ENCODE peak calls at places on chromosomes 3 and 15, in four cellular contexts. J, M, V and Q are unnamed samples.

GRCh38 chr3:31562525-31562924 is 29.8 kb downstream of the STT3B start:
- DNase-seq in J (peak; percentile 87), M (peak; percentile 43), V (peak; percentile 49), Q (no peak)

GRCh38 chr3:70856414-70857162 is 544.1 kb upstream of the MDFIC2 start:
- DNase-seq in J (no peak), M (no peak), V (peak; percentile 72), Q (no peak)

GRCh38 chr3:46348811-46349482 is 5.0 kb upstream of the CCR2 start:
- DNase-seq in J (no peak), M (no peak), V (peak; percentile 64), Q (no peak)

GRCh38 chr15:89904519-89904918 is 8.2 kb downstream of the ARPIN start:
- DNase-seq in J (no peak), M (no peak), V (no peak), Q (peak; percentile 53)

GRCh38 chr15:64502537-64502936 is 42.2 kb downstream of the ZNF609 start:
- DNase-seq in J (no peak), M (no peak), V (peak; percentile 6), Q (no peak)

GRCh38 chr3:149382091-149382467 is 4.6 kb upstream of the TM4SF1 start:
- DNase-seq in J (no peak), M (no peak), V (peak; percentile 61), Q (no peak)

GRCh38 chr3:126216416-126216815 is 36.0 kb upstream of the ALDH1L1 start:
- DNase-seq in J (no peak), M (no peak), V (peak; percentile 85), Q (no peak)

GRCh38 chr3:52537726-52538421 is 1.5 kb downstream of the UQCC5 start:
- DNase-seq in J (peak; percentile 35), M (no peak), V (no peak), Q (no peak)

GRCh38 chr15:31545257-31545656 is 218.6 kb downstream of the KLF13 start:
- DNase-seq in J (no peak), M (no peak), V (no peak), Q (no peak)

GRCh38 chr3:169880565-169881250 is 11.0 kb upstream of the LRRC31 start:
- DNase-seq in J (no peak), M (no peak), V (no peak), Q (no peak)

GRCh38 chr3:123818324-123818920 is 65.7 kb downstream of the MYLK start:
- DNase-seq in J (no peak), M (no peak), V (no peak), Q (no peak)

GRCh38 chr15:95371664-95372063 is 958.8 kb upstream of the NR2F2 start:
- DNase-seq in J (no peak), M (no peak), V (no peak), Q (no peak)

GRCh38 chr3:183578179-183578578 is 22.7 kb upstream of the KLHL6 start:
- DNase-seq in J (no peak), M (no peak), V (no peak), Q (no peak)

GRCh38 chr3:54127499-54128056 is 5.2 kb downstream of the CACNA2D3 start:
- DNase-seq in J (no peak), M (no peak), V (no peak), Q (no peak)

GRCh38 chr15:57910672-57911071 is 154.8 kb downstream of the ALDH1A2 start:
- DNase-seq in J (no peak), M (no peak), V (no peak), Q (no peak)

GRCh38 chr3:183385698-183386590 is 42.5 kb downstream of the MCF2L2 start:
- DNase-seq in J (peak; percentile 72), M (no peak), V (peak; percentile 78), Q (no peak)

GRCh38 chr3:188353409-188353808 is 199.5 kb downstream of the LPP start:
- DNase-seq in J (no peak), M (no peak), V (no peak), Q (no peak)

GRCh38 chr3:157064402-157064801 is 95.5 kb downstream of the CCNL1 start:
- DNase-seq in J (no peak), M (no peak), V (no peak), Q (no peak)

GRCh38 chr3:112786002-112786590 is 60.6 kb downstream of the CD200R1L start:
- DNase-seq in J (no peak), M (no peak), V (peak; percentile 75), Q (no peak)

GRCh38 chr3:187044871-187045552 is 94.3 kb downstream of the RPL39L start:
- DNase-seq in J (no peak), M (peak; percentile 77), V (no peak), Q (peak; percentile 77)

GRCh38 chr3:113070226-113071220 is 79.7 kb downstream of the GTPBP8 start:
- DNase-seq in J (no peak), M (no peak), V (peak; percentile 35), Q (no peak)

GRCh38 chr3:100261481-100261903 is 700 bp downstream of the TBC1D23 start:
- DNase-seq in J (no peak), M (no peak), V (no peak), Q (no peak)

GRCh38 chr3:57383421-57383820 is 90.9 kb upstream of the ASB14 start:
- DNase-seq in J (no peak), M (no peak), V (no peak), Q (no peak)

GRCh38 chr15:64624242-64624641 is 151.1 kb downstream of the RBPMS2 start:
- DNase-seq in J (no peak), M (no peak), V (no peak), Q (no peak)

GRCh38 chr3:24579008-24579407 is 84.4 kb upstream of the THRB start:
- DNase-seq in J (no peak), M (no peak), V (no peak), Q (no peak)

GRCh38 chr15:39860200-39860599 is 59.9 kb downstream of the GPR176 start:
- DNase-seq in J (no peak), M (no peak), V (no peak), Q (no peak)

GRCh38 chr3:134879991-134880390 is 84.9 kb downstream of the EPHB1 start:
- DNase-seq in J (no peak), M (no peak), V (no peak), Q (no peak)

GRCh38 chr15:83698294-83698693 is 44.4 kb downstream of the ADAMTSL3 start:
- DNase-seq in J (no peak), M (no peak), V (no peak), Q (peak; percentile 69)

GRCh38 chr3:107767897-107768605 is 245.3 kb downstream of the BBX start:
- DNase-seq in J (no peak), M (no peak), V (no peak), Q (peak; percentile 49)

GRCh38 chr3:125186800-125187598 is 25.5 kb downstream of the SLC12A8 start:
- DNase-seq in J (peak; percentile 52), M (no peak), V (no peak), Q (no peak)

GRCh38 chr3:71299160-71299559 is 284.4 kb downstream of the FOXP1 start:
- DNase-seq in J (no peak), M (no peak), V (no peak), Q (no peak)

GRCh38 chr3:177419904-177420601 is 222.8 kb upstream of the TBL1XR1 start:
- DNase-seq in J (no peak), M (no peak), V (no peak), Q (no peak)

GRCh38 chr15:100167884-100168375 is 173.8 kb downstream of the ADAMTS17 start:
- DNase-seq in J (no peak), M (no peak), V (no peak), Q (peak; percentile 57)

GRCh38 chr3:47663630-47664240 is 85.1 kb upstream of the CSPG5 start:
- DNase-seq in J (no peak), M (no peak), V (no peak), Q (peak; percentile 52)

GRCh38 chr15:91942676-91943417 is 89.3 kb downstream of the SLCO3A1 start:
- DNase-seq in J (no peak), M (peak; percentile 80), V (peak; percentile 70), Q (peak; percentile 87)
- H3K4me1 ChIP-seq in J (peaks cover 20% of the 10 kb centered on the region), M (peaks cover 42% of the 10 kb centered on the region), V (no peaks in the 10 kb centered on the region), Q (peaks cover 47% of the 10 kb centered on the region)

GRCh38 chr15:78365931-78366330 is 25.8 kb downstream of the CRABP1 start:
- DNase-seq in J (no peak), M (peak; percentile 73), V (no peak), Q (peak; percentile 27)
- H3K4me3 ChIP-seq in J (no peak overlapping the region), M (no peak overlapping the region), V (no peak overlapping the region), Q (no peak overlapping the region)

DNA sequence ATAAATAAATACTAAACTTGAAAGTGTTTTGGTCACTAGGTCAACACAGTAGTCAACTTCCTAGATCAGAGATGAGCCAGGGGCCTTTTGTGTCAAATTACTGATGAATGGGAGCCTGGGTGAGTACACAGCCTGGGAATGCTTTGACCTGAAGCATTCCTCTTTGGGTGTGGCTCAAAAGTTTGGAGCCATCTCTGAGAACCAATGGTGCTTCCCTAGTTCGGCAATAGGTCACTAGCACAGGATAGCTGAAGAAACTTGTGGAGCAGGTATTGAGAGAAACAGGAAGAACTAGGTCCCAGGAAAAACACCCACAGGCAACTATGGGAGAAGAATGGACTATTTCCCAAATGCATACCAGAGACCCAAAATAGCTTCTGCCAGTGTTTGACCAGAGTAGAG is 56.6 kb upstream of the PLXND1 start:
- DNase-seq in J (no peak), M (no peak), V (peak; percentile 99), Q (no peak)
- H3K4me1 ChIP-seq in J (peaks cover 5% of the 10 kb centered on the region), M (no peaks in the 10 kb centered on the region), V (peaks cover 8% of the 10 kb centered on the region), Q (peaks cover 5% of the 10 kb centered on the region)

GRCh38 chr15:75903331-75904240 is at the start of gene FBXO22:
- DNase-seq in J (peak; percentile 93), M (peak; percentile 95), V (peak; percentile 93), Q (peak; percentile 96)

GRCh38 chr15:75904241-75904631 is 558 bp downstream of the FBXO22 start:
- DNase-seq in J (no peak), M (no peak), V (peak; percentile 63), Q (peak; percentile 51)

GRCh38 chr15:75902129-75902557 is 1.5 kb upstream of the FBXO22 start:
- DNase-seq in J (no peak), M (no peak), V (peak; percentile 93), Q (no peak)

GRCh38 chr15:75900577-75900976 is 3.1 kb upstream of the FBXO22 start:
- DNase-seq in J (no peak), M (no peak), V (peak; percentile 47), Q (no peak)

DNA sequence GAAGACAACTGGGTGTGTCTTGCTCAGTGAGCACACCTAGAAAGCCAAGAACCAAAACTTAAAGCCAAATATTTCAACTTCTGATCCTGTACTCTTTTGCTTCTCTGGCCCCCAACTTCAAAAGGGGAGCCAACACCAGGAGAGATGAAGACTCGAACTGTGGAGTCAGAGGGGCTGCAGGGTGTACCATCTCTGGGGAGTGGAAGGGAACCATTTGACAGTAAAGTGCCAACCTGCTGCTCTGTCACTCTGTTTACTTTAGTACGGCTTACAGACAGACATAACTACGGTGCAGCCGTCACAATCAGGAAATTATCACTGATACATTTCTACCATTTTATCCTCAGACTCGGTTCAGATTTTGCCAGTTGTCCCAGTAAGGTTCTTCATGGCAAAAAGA is 1.6 kb downstream of the FBXO22 start:
- DNase-seq in J (no peak), M (no peak), V (no peak), Q (no peak)
- H3K4me3 ChIP-seq in J (no peak overlapping the region), M (no peak overlapping the region), V (no peak overlapping the region), Q (no peak overlapping the region)

DNA sequence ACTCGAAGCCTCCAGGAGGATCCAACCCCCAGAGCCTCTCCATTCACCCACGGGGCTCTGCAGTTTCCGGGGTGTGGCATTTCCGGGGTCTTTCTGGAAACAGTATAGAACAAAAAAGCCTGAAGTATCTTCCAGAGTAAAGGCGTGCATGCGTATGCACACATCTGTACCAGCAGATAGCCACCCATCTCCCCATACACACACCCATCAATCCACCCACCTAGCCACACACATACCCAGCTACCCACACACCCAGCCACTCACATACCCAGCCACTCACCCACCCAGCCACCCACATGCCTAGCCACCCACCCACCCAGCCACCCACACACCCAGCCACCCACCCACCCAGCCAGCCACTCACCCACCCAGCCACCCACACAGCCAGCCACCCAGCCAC is 2.9 kb upstream of the DNAJB8 start:
- DNase-seq in J (no peak), M (no peak), V (no peak), Q (no peak)
- H3K4me1 ChIP-seq in J (peaks cover 12% of the 10 kb centered on the region), M (no peaks in the 10 kb centered on the region), V (no peaks in the 10 kb centered on the region), Q (no peaks in the 10 kb centered on the region)